ENCODE peak calls at places on chromosome 5, in four cellular contexts. One of them, this sample, is unnamed.

GRCh38 chr5:180494510-180495181 is 467 bp downstream of the CNOT6 start:
- DNase-seq in right cardiac atrium: peak
- DNase-seq in foreskin fibroblast: peak
- DNase-seq in naive thymus-derived CD8-positive, alpha-beta T cell: peak
- DNase-seq in this sample: peak

GRCh38 chr5:116576043-116576713 is 1.6 kb upstream of the SEMA6A start:
- DNase-seq in right cardiac atrium: peak
- DNase-seq in foreskin fibroblast: peak
- DNase-seq in naive thymus-derived CD8-positive, alpha-beta T cell: no peak
- DNase-seq in this sample: peak

GRCh38 chr5:82365744-82366228 is 87.6 kb upstream of the RPS23 start:
- DNase-seq in right cardiac atrium: no peak
- DNase-seq in foreskin fibroblast: peak
- DNase-seq in naive thymus-derived CD8-positive, alpha-beta T cell: no peak
- DNase-seq in this sample: no peak

GRCh38 chr5:88660947-88661869 is 221.8 kb downstream of the MEF2C start:
- DNase-seq in right cardiac atrium: peak
- DNase-seq in foreskin fibroblast: peak
- DNase-seq in naive thymus-derived CD8-positive, alpha-beta T cell: no peak
- DNase-seq in this sample: peak

GRCh38 chr5:83877911-83878706 is 157.5 kb upstream of the HAPLN1 start:
- DNase-seq in right cardiac atrium: no peak
- DNase-seq in foreskin fibroblast: no peak
- DNase-seq in naive thymus-derived CD8-positive, alpha-beta T cell: no peak
- DNase-seq in this sample: no peak

GRCh38 chr5:124056326-124057160 is 544.6 kb downstream of the CSNK1G3 start:
- DNase-seq in right cardiac atrium: no peak
- DNase-seq in foreskin fibroblast: no peak
- DNase-seq in naive thymus-derived CD8-positive, alpha-beta T cell: no peak
- DNase-seq in this sample: no peak

GRCh38 chr5:150640311-150641005 is at the start of gene SYNPO:
- DNase-seq in right cardiac atrium: peak
- DNase-seq in foreskin fibroblast: peak
- DNase-seq in naive thymus-derived CD8-positive, alpha-beta T cell: no peak
- DNase-seq in this sample: no peak

GRCh38 chr5:76926329-76927105 is 26.3 kb upstream of the CRHBP start:
- DNase-seq in right cardiac atrium: no peak
- DNase-seq in foreskin fibroblast: no peak
- DNase-seq in naive thymus-derived CD8-positive, alpha-beta T cell: no peak
- DNase-seq in this sample: no peak

GRCh38 chr5:4994994-4995393 is 145.1 kb upstream of the ADAMTS16 start:
- DNase-seq in right cardiac atrium: no peak
- DNase-seq in foreskin fibroblast: no peak
- DNase-seq in naive thymus-derived CD8-positive, alpha-beta T cell: no peak
- DNase-seq in this sample: no peak

GRCh38 chr5:123538670-123539459 is 26.9 kb downstream of the CSNK1G3 start:
- DNase-seq in right cardiac atrium: no peak
- DNase-seq in foreskin fibroblast: no peak
- DNase-seq in naive thymus-derived CD8-positive, alpha-beta T cell: no peak
- DNase-seq in this sample: no peak

GRCh38 chr5:138873096-138873885 is 1.8 kb downstream of the LRRTM2 start:
- DNase-seq in right cardiac atrium: no peak
- DNase-seq in foreskin fibroblast: no peak
- DNase-seq in naive thymus-derived CD8-positive, alpha-beta T cell: no peak
- DNase-seq in this sample: no peak

GRCh38 chr5:26727916-26728315 is 310.5 kb downstream of the CDH9 start:
- DNase-seq in right cardiac atrium: no peak
- DNase-seq in foreskin fibroblast: no peak
- DNase-seq in naive thymus-derived CD8-positive, alpha-beta T cell: no peak
- DNase-seq in this sample: no peak

GRCh38 chr5:162372265-162372664 is 304.7 kb downstream of the GABRG2 start:
- DNase-seq in right cardiac atrium: no peak
- DNase-seq in foreskin fibroblast: no peak
- DNase-seq in naive thymus-derived CD8-positive, alpha-beta T cell: no peak
- DNase-seq in this sample: no peak

GRCh38 chr5:83151821-83152220 is 74.5 kb downstream of the XRCC4 start:
- DNase-seq in right cardiac atrium: no peak
- DNase-seq in foreskin fibroblast: no peak
- DNase-seq in naive thymus-derived CD8-positive, alpha-beta T cell: no peak
- DNase-seq in this sample: no peak

GRCh38 chr5:78005021-78005785 is 229.1 kb upstream of the TBCA start:
- DNase-seq in right cardiac atrium: no peak
- DNase-seq in foreskin fibroblast: peak
- DNase-seq in naive thymus-derived CD8-positive, alpha-beta T cell: no peak
- DNase-seq in this sample: peak

GRCh38 chr5:125451622-125452021 is 705.2 kb upstream of the ZNF608 start:
- DNase-seq in right cardiac atrium: no peak
- DNase-seq in foreskin fibroblast: no peak
- DNase-seq in naive thymus-derived CD8-positive, alpha-beta T cell: no peak
- DNase-seq in this sample: no peak

GRCh38 chr5:42547146-42547545 is 123.9 kb downstream of the GHR start:
- DNase-seq in right cardiac atrium: no peak
- DNase-seq in foreskin fibroblast: peak
- DNase-seq in naive thymus-derived CD8-positive, alpha-beta T cell: no peak
- DNase-seq in this sample: no peak

GRCh38 chr5:145619806-145620205 is 215.3 kb downstream of the PRELID2 start:
- DNase-seq in right cardiac atrium: no peak
- DNase-seq in foreskin fibroblast: no peak
- DNase-seq in naive thymus-derived CD8-positive, alpha-beta T cell: no peak
- DNase-seq in this sample: no peak

GRCh38 chr5:178740926-178741325 is 10.5 kb upstream of the ZNF354A start:
- DNase-seq in right cardiac atrium: no peak
- DNase-seq in foreskin fibroblast: no peak
- DNase-seq in naive thymus-derived CD8-positive, alpha-beta T cell: no peak
- DNase-seq in this sample: no peak

GRCh38 chr5:178530526-178530925 is 59.7 kb downstream of the COL23A1 start:
- DNase-seq in right cardiac atrium: no peak
- DNase-seq in foreskin fibroblast: no peak
- DNase-seq in naive thymus-derived CD8-positive, alpha-beta T cell: no peak
- DNase-seq in this sample: no peak

GRCh38 chr5:36796171-36796570 is 80.4 kb upstream of the NIPBL start:
- DNase-seq in right cardiac atrium: no peak
- DNase-seq in foreskin fibroblast: no peak
- DNase-seq in naive thymus-derived CD8-positive, alpha-beta T cell: no peak
- DNase-seq in this sample: no peak

GRCh38 chr5:94031631-94032030 is 290.2 kb upstream of the POU5F2 start:
- DNase-seq in right cardiac atrium: no peak
- DNase-seq in foreskin fibroblast: peak
- DNase-seq in naive thymus-derived CD8-positive, alpha-beta T cell: no peak
- DNase-seq in this sample: no peak

GRCh38 chr5:157511656-157512644 is 51.9 kb downstream of the NIPAL4 start:
- DNase-seq in right cardiac atrium: peak
- DNase-seq in foreskin fibroblast: peak
- DNase-seq in naive thymus-derived CD8-positive, alpha-beta T cell: no peak
- DNase-seq in this sample: no peak

GRCh38 chr5:94776167-94776566 is 157.7 kb downstream of the SLF1 start:
- DNase-seq in right cardiac atrium: no peak
- DNase-seq in foreskin fibroblast: peak
- DNase-seq in naive thymus-derived CD8-positive, alpha-beta T cell: no peak
- DNase-seq in this sample: no peak

This sample was measured in NCI-H345.